ENCODE peak calls at places on chromosomes 13 and 19, in six cellular contexts. A, K, H, N, F and M are unnamed samples.

GRCh38 chr13:113126265-113127150 is 3.9 kb downstream of the F10 start:
- DNase-seq in K (no peak), F (no peak), A (no peak), N (no peak), H (no peak), M (no peak)

GRCh38 chr13:45809810-45810394 is 41.7 kb downstream of the SIAH3 start:
- DNase-seq in F (no peak), K (no peak), A (no peak), N (no peak), H (no peak), M (peak; percentile 6)

GRCh38 chr19:2762783-2763496 is 20.1 kb downstream of the SGTA start:
- DNase-seq in F (no peak), N (no peak), K (no peak), H (no peak), A (no peak), M (no peak)

GRCh38 chr19:55488986-55489710 is 912 bp downstream of the SSC5D start:
- DNase-seq in N (no peak), A (no peak), H (no peak), F (no peak), K (no peak), M (no peak)

GRCh38 chr19:51531349-51532315 is at the start of gene SIGLEC6:
- DNase-seq in A (no peak), N (no peak), F (peak; percentile 44), K (peak; percentile 37), H (peak; percentile 23), M (peak; percentile 4)

GRCh38 chr13:26061947-26062346 is 10.1 kb upstream of the SHISA2 start:
- DNase-seq in N (no peak), K (no peak), F (no peak), A (peak; percentile 89), H (no peak), M (no peak)

GRCh38 chr19:2462635-2463421 is 6.1 kb upstream of the LMNB2 start:
- DNase-seq in H (peak; percentile 90), N (no peak), K (peak; percentile 83), F (peak; percentile 75), A (peak; percentile 99), M (no peak)

GRCh38 chr19:13920940-13921744 is 15.1 kb downstream of the CC2D1A start:
- DNase-seq in A (peak; percentile 41), N (peak; percentile 28), H (no peak), K (no peak), F (peak; percentile 38), M (no peak)

GRCh38 chr13:80755925-80756324 is 415.0 kb upstream of the SPRY2 start:
- DNase-seq in F (no peak), N (no peak), A (no peak), K (no peak), H (no peak), M (no peak)

GRCh38 chr13:109973279-109973678 is 186.9 kb upstream of the IRS2 start:
- DNase-seq in F (no peak), N (no peak), A (no peak), H (no peak), K (no peak), M (no peak)

GRCh38 chr13:98998831-98999634 is 21.2 kb upstream of the DOCK9 start:
- DNase-seq in K (no peak), N (peak; percentile 69), F (no peak), H (no peak), A (peak; percentile 44), M (peak; percentile 69)

GRCh38 chr19:49988433-49988832 is 27.5 kb upstream of the SIGLEC11 start:
- DNase-seq in N (no peak), A (peak; percentile 70), H (no peak), F (no peak), K (no peak), M (no peak)

GRCh38 chr19:48853483-48853882 is 14.9 kb downstream of the PLEKHA4 start:
- DNase-seq in N (no peak), H (no peak), A (no peak), F (no peak), K (no peak), M (no peak)

GRCh38 chr19:10966809-10967208 is 6.0 kb downstream of the SMARCA4 start:
- DNase-seq in N (no peak), F (no peak), K (no peak), H (no peak), A (no peak), M (no peak)

GRCh38 chr19:10962863-10963262 is 2.0 kb downstream of the SMARCA4 start:
- DNase-seq in A (no peak), N (no peak), H (no peak), K (no peak), F (no peak), M (no peak)

GRCh38 chr19:10963865-10964264 is 3.0 kb downstream of the SMARCA4 start:
- DNase-seq in K (no peak), H (no peak), A (no peak), N (no peak), F (no peak), M (no peak)

GRCh38 chr19:10964903-10965302 is 4.1 kb downstream of the SMARCA4 start:
- DNase-seq in A (no peak), K (no peak), H (no peak), F (no peak), N (no peak), M (no peak)

GRCh38 chr19:10965398-10965797 is 4.6 kb downstream of the SMARCA4 start:
- DNase-seq in H (no peak), N (no peak), K (no peak), A (no peak), F (no peak), M (no peak)
- H3K4me1 ChIP-seq in H (peaks cover 22% of the 10 kb centered on the region), N (peaks cover 34% of the 10 kb centered on the region), K (peaks cover 11% of the 10 kb centered on the region), A (peaks cover 11% of the 10 kb centered on the region), F (peaks cover 14% of the 10 kb centered on the region), M (peaks cover 36% of the 10 kb centered on the region)

DNA sequence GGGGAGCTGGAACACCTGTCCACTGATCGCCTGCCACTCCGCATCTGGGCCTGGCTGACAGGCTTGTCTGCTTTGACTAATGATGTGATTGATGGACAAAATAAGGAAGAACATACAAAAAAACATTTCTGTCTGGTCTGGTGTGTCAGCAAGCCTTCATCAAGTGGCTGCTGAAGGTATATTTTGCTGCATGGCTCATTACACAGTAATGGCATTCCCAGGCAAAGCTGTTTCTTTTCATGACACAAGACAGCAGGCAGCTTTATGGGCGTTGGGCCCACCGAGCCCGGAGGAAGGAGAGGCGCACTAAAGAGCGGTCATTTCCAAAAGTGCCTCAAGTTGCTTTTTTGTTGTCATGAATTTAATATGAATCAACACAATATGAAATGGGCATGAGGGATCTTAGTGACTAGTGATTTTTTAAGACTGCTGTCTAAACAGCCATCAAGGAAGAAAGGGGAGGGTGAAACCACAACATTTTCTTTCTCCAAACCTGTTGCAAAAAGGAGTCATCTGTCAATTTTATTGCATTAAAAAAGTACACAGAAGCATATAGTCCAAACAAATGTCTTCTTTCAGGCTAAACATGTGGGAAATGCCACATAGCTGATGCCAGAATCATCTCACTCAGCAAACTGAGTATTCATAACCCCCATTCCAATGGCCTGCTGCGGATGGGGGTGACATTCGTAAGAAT is 476.6 kb downstream of the ZNF536 start:
- DNase-seq in N (no peak), A (no peak), H (no peak), K (no peak), F (no peak), M (no peak)
- H3K4me1 ChIP-seq in N (no peaks in the 10 kb centered on the region), A (no peaks in the 10 kb centered on the region), H (no peaks in the 10 kb centered on the region), K (no peaks in the 10 kb centered on the region), F (no peaks in the 10 kb centered on the region), M (no peaks in the 10 kb centered on the region)

GRCh38 chr19:40721140-40721486 is 4.2 kb downstream of the ITPKC start:
- DNase-seq in A (no peak), N (no peak), F (no peak), H (no peak), K (no peak), M (no peak)
- H3K4me1 ChIP-seq in A (peaks cover 44% of the 10 kb centered on the region), N (peaks cover 55% of the 10 kb centered on the region), F (peaks cover 39% of the 10 kb centered on the region), H (peaks cover 38% of the 10 kb centered on the region), K (peaks cover 33% of the 10 kb centered on the region), M (peaks cover 32% of the 10 kb centered on the region)

DNA sequence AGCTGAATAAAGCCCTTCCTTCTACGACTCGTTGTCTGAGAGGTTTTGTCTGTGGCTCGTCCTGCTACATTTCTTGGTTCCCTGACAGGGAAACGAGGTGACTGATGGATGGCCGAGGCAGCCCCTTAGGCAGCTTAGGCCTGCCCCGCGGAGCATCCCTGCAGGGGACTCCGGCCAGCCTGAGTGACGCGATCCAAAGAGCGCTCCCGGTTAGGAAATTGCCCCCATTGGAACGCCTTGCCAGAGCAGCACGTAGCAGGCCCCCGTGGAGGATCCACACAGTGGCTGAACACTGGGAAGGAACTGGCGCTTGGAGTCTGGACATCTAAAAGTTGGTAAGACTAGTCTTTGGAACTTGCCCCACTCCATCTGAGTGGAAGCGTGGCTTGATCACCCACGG is 296.8 kb upstream of the SGCG start:
- DNase-seq in N (no peak), K (no peak), H (no peak), A (no peak), F (no peak), M (no peak)
- H3K4me1 ChIP-seq in N (no peaks in the 10 kb centered on the region), K (no peaks in the 10 kb centered on the region), H (no peaks in the 10 kb centered on the region), A (no peaks in the 10 kb centered on the region), F (no peaks in the 10 kb centered on the region), M (no peaks in the 10 kb centered on the region)

GRCh38 chr19:6066661-6067646 is 43.3 kb downstream of the RFX2 start:
- DNase-seq in A (peak; percentile 88), F (peak; percentile 88), N (peak; percentile 61), H (peak; percentile 97), K (peak; percentile 92), M (no peak)

GRCh38 chr19:6064016-6064702 is 46.1 kb downstream of the RFX2 start:
- DNase-seq in K (no peak), A (no peak), F (no peak), N (no peak), H (no peak), M (no peak)

GRCh38 chr19:6067975-6068374 is 42.3 kb downstream of the RFX2 start:
- DNase-seq in F (no peak), A (no peak), K (no peak), H (no peak), N (no peak), M (no peak)

GRCh38 chr19:6064703-6065073 is 45.6 kb downstream of the RFX2 start:
- DNase-seq in F (no peak), N (no peak), K (no peak), H (no peak), A (no peak), M (no peak)

GRCh38 chr19:6065685-6066365 is 44.5 kb downstream of the RFX2 start:
- DNase-seq in K (no peak), F (no peak), A (peak; percentile 69), H (peak; percentile 41), N (peak; percentile 72), M (no peak)
- H3K4me1 ChIP-seq in K (peaks cover 53% of the 10 kb centered on the region), F (peaks cover 25% of the 10 kb centered on the region), A (peaks cover 60% of the 10 kb centered on the region), H (peaks cover 36% of the 10 kb centered on the region), N (peaks cover 41% of the 10 kb centered on the region), M (peaks cover 31% of the 10 kb centered on the region)

GRCh38 chr19:47754206-47755064 is 9.1 kb downstream of the NOP53 start:
- DNase-seq in K (no peak), N (no peak), H (no peak), A (no peak), F (no peak), M (no peak)
- H3K4me1 ChIP-seq in K (no peaks in the 10 kb centered on the region), N (no peaks in the 10 kb centered on the region), H (peaks cover 15% of the 10 kb centered on the region), A (no peaks in the 10 kb centered on the region), F (no peaks in the 10 kb centered on the region), M (peaks cover 2% of the 10 kb centered on the region)